ENCODE peak calls at places on chromosomes 5 and 9, in seven cellular contexts. W is stomach, X is psoas muscle, L is bronchial epithelial cell, V is cardiac fibroblast, Z is brain microvascular endothelial cell, I is K562. K is an unnamed sample.

GRCh38 chr5:171308453-171309275 is at the start of gene TLX3:
- DNase-seq in Z (no peak), X (no peak), L (peak), I (no peak), V (no peak), W (no peak), K (no peak)

GRCh38 chr9:120944434-120945125 is 18.0 kb upstream of the TRAF1 start:
- DNase-seq in L (peak), W (no peak), Z (no peak), I (no peak), V (no peak), X (no peak), K (no peak)

GRCh38 chr9:86942352-86943222 is 4.7 kb downstream of the GAS1 start:
- DNase-seq in W (no peak), I (no peak), V (no peak), Z (no peak), X (no peak), L (no peak), K (no peak)

GRCh38 chr5:96051401-96051830 is 89.8 kb upstream of the ELL2 start:
- DNase-seq in I (no peak), Z (no peak), W (no peak), V (no peak), L (no peak), X (no peak), K (no peak)

GRCh38 chr5:172407241-172407691 is 47.1 kb downstream of the SH3PXD2B start:
- DNase-seq in L (no peak), Z (no peak), W (no peak), V (peak), X (no peak), I (no peak), K (no peak)

GRCh38 chr5:157273131-157273556 is 7.2 kb downstream of the CYFIP2 start:
- DNase-seq in V (no peak), W (no peak), X (no peak), L (no peak), Z (no peak), I (no peak), K (no peak)

GRCh38 chr5:143968071-143968878 is 156.3 kb downstream of the HMHB1 start:
- DNase-seq in Z (peak), I (no peak), L (peak), X (no peak), W (no peak), V (peak), K (no peak)

GRCh38 chr5:32489791-32490581 is 45.4 kb upstream of the ZFR start:
- DNase-seq in Z (peak), X (peak), I (peak), V (peak), L (peak), W (peak), K (peak)

GRCh38 chr9:17653947-17654346 is 75.1 kb downstream of the SH3GL2 start:
- DNase-seq in V (no peak), L (no peak), Z (no peak), I (no peak), X (no peak), W (no peak), K (no peak)

GRCh38 chr9:70021026-70021571 is 22.5 kb upstream of the MAMDC2 start:
- DNase-seq in W (peak), V (peak), Z (peak), I (no peak), X (no peak), L (peak), K (no peak)

GRCh38 chr9:98207606-98208005 is 15.2 kb upstream of the CORO2A start:
- DNase-seq in X (peak), I (no peak), W (no peak), V (no peak), L (no peak), Z (no peak), K (no peak)

GRCh38 chr5:38979535-38979934 is 94.7 kb downstream of the RICTOR start:
- DNase-seq in V (no peak), L (no peak), I (no peak), X (no peak), W (no peak), Z (no peak), K (no peak)

GRCh38 chr5:86463339-86463738 is 154.4 kb upstream of the COX7C start:
- DNase-seq in Z (no peak), W (no peak), X (no peak), V (no peak), L (no peak), I (peak), K (no peak)

GRCh38 chr5:82901281-82901888 is 175.8 kb downstream of the TMEM167A start:
- DNase-seq in L (no peak), W (no peak), V (no peak), X (no peak), I (no peak), Z (no peak), K (no peak)

GRCh38 chr5:21613971-21614488 is 1239.1 kb downstream of the CDH12 start:
- DNase-seq in V (no peak), L (no peak), X (no peak), I (no peak), Z (no peak), W (no peak), K (no peak)

GRCh38 chr9:117253256-117253655 is 161.6 kb downstream of the ASTN2 start:
- DNase-seq in W (no peak), Z (no peak), L (no peak), I (no peak), V (no peak), X (no peak), K (no peak)

GRCh38 chr9:73807956-73808355 is 656.3 kb downstream of the ANXA1 start:
- DNase-seq in V (peak), Z (no peak), W (no peak), I (no peak), X (no peak), L (peak), K (no peak)

GRCh38 chr5:151699071-151699901 is 12.6 kb upstream of the SPARC start:
- DNase-seq in X (peak), W (peak), I (no peak), V (peak), Z (peak), L (peak), K (peak)

GRCh38 chr9:101849102-101849707 is 110.8 kb upstream of the GRIN3A start:
- DNase-seq in Z (no peak), I (no peak), L (no peak), W (no peak), V (no peak), X (no peak), K (peak)

GRCh38 chr5:39943811-39944210 is 519.0 kb upstream of the DAB2 start:
- DNase-seq in Z (no peak), V (peak), X (no peak), W (no peak), L (peak), I (no peak), K (no peak)

GRCh38 chr9:81548911-81549310 is 140.4 kb downstream of the TLE1 start:
- DNase-seq in X (no peak), V (no peak), Z (no peak), L (no peak), I (no peak), W (no peak), K (no peak)

DNA sequence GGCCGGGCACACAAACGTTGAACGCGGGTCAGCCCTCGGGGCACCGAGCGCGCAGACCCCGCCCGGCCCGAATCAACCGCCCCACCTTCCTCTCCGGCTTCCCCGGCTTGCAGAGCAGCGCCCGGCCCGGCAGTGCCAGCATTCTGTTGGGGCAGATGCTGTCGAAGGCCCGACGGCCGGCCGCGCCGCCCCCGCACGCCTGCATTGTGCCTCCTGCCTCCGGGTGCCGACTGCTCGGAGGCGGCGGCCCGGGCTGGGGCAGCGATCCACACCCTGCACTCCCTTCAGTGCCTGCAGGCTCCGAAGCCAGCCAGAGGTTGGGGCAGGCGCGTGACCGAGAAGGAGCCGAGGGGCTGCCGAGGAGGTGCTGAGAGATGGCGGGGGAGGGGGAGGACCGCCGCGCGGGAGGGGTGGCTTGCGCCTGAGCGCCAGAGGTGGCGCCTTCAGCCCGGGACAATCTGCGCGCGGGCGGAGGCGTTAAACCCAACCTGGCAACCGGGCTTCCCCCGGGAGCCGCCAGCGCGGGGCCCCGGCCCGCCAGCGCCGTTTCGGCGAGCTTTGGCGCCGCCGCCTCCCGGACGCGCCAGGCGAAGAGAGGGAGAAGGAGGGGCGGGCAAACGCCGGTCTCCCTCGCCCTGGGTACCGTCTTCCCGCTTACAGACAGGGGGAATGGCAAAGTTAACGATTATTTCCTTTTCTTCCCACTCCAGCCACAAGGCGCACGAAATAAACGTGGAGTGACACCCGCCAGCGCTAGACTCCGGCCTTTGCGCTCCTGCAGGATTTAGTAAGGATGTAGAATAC is at the start of gene MCIDAS:
- DNase-seq in Z (no peak), I (peak), X (peak), L (peak), V (peak), W (peak), K (peak)
- TF ChIP-seq CTCF in Z (peak), I (peak), X (no peak), L (peak), V (no peak), W (peak), K (peak)

DNA sequence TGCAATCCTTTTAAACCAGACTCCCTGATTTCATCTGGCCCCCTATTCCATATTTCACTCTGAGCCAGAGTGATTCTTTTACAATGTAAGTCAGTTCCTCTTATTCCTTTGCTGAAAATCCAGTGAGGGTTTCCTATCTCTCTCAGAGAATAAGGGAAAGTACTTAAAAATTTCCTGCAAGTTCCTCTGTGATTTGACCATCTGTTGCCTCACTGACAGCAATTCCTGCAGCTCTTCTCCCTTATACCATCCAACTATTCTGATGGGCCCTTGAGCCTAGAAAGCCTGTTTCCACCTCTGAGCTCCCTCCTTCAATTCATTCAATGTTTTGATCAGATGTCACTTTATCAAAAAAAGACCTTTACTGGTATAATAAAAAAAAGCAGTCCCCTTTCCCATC is 317.1 kb upstream of the CCNH start:
- DNase-seq in W (no peak), X (no peak), Z (no peak), I (no peak), V (no peak), L (no peak), K (no peak)
- H3K4me3 ChIP-seq in W (no peak), X (no peak), Z (no peak), I (no peak), V (no peak), L (no peak), K (no peak)

GRCh38 chr5:110045153-110045552 is 355.4 kb downstream of the MAN2A1 start:
- DNase-seq in L (peak), V (peak), X (no peak), I (no peak), W (no peak), Z (no peak), K (no peak)
- TF ChIP-seq CTCF in L (peak), V (no peak), X (no peak), I (no peak), W (no peak), Z (peak), K (no peak)

DNA sequence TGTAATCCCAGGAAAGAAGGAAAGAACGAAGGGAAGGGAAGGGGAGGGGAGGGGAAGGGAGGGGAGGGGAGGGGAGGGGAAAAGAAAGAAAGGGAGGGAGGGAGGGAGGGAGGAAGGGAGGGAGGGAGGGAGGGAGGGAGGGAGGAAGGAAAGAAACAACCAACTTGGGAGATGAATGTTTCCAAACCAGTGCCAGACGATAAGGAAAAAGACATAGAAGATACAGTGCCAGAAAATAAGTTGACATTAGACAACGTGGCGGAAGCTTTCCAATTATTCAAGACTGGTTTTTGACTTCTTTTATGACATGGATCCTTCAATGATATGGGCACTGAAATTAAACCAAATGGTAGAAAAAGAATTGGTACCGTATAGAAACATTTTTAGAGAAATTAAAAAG is 181.2 kb upstream of the POU5F2 start:
- DNase-seq in X (no peak), V (no peak), I (no peak), W (no peak), Z (no peak), L (no peak), K (no peak)
- H3K4me3 ChIP-seq in X (no peak), V (no peak), I (no peak), W (no peak), Z (no peak), L (no peak), K (no peak)

DNA sequence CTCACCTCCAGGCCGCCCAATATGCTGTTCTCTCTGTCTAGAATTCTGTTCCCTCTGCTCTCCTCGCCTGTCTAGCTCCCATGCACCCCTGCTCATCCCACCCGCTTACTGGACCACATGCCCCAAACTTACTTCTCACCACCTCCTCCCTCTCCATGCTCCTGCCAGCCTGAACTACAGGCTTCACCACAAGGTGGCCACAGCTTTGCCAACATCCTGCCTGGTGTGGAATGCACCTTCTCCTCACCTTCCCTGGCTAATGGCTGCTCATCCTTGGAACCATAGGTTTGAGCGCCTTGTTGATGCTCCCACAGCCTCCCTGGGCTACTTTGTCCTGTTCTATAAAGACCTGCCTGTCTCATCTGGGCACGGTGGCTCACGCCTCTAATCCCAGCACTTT is 9.6 kb downstream of the LAMC3 start:
- DNase-seq in Z (no peak), I (no peak), L (no peak), V (no peak), X (peak), W (no peak), K (no peak)
- TF ChIP-seq CTCF in Z (peak), I (no peak), L (peak), V (peak), X (no peak), W (no peak), K (no peak)

GRCh38 chr5:16744164-16744880 is 127.5 kb upstream of the RETREG1 start:
- DNase-seq in X (no peak), I (no peak), L (peak), W (peak), V (no peak), Z (no peak), K (no peak)
- H3K4me3 ChIP-seq in X (no peak), I (no peak), L (no peak), W (no peak), V (no peak), Z (no peak), K (no peak)

GRCh38 chr5:133981714-133982113 is 13.3 kb upstream of the C5orf15 start:
- DNase-seq in Z (no peak), L (no peak), W (no peak), X (no peak), I (no peak), V (no peak), K (no peak)
- TF ChIP-seq CTCF in Z (peak), L (no peak), W (no peak), X (no peak), I (no peak), V (no peak), K (no peak)

DNA sequence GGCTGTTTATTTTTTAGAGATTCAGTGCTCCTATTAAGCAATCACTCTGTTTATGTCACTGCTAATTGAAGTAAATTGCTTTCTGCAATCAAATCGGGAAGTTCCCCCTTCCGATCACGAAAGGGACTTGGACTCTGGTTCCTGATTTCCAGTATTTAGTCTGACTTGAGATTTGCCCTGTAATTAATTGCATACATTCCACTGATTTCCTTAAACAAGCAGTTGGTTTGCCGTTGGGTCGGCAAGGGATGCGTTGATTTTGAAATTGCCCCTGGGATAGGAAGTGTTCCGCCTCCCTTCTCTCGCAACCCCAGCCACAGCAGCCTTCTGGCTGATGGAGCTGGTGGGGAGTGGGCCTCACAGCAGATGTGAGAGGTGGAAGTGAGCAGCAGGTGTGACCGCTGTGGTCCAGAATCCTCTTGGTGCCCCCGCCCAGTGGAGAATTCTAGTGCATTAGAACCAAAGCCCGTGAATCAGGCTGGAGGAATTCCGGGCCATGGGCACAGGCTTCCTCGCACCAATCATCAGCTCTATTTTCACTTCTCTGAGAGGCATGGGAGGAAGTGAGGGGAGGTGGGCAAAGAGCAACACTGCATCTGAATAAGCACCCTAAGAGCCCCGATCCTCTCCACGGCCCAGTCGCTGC is 102.5 kb downstream of the SPRY4 start:
- DNase-seq in I (no peak), Z (no peak), V (no peak), W (no peak), X (no peak), L (no peak), K (no peak)
- H3K4me3 ChIP-seq in I (no peak), Z (no peak), V (no peak), W (no peak), X (no peak), L (no peak), K (no peak)

K was measured in transverse colon.